ENCODE peak calls at places on chromosomes 5 and 9, in four cellular contexts. Y is H1, Q is HepG2, B is A549. R is an unnamed sample.

GRCh38 chr9:129898205-129898604 is 62.9 kb downstream of the USP20 start:
- DNase-seq in Y (no peak), Q (no peak), B (peak), R (peak)

GRCh38 chr9:2043243-2043642 is 28.1 kb downstream of the SMARCA2 start:
- DNase-seq in Y (no peak), Q (no peak), B (no peak), R (no peak)

GRCh38 chr5:124702442-124703024 is 43.9 kb downstream of the ZNF608 start:
- DNase-seq in Y (no peak), Q (no peak), B (no peak), R (no peak)

GRCh38 chr9:137252555-137253506 is 1.7 kb downstream of the STPG3 start:
- DNase-seq in Y (no peak), Q (no peak), B (no peak), R (peak)

GRCh38 chr5:131260895-131261294 is 3.0 kb upstream of the CDC42SE2 start:
- DNase-seq in Y (no peak), Q (no peak), B (no peak), R (no peak)

GRCh38 chr5:67032921-67033664 is 163.5 kb downstream of the CD180 start:
- DNase-seq in Y (no peak), Q (no peak), B (no peak), R (no peak)

GRCh38 chr9:93697352-93698139 is 121.2 kb downstream of the PHF2 start:
- DNase-seq in Y (no peak), Q (no peak), B (no peak), R (no peak)

GRCh38 chr9:124513374-124513994 is 6.3 kb upstream of the NR5A1 start:
- DNase-seq in Y (peak), Q (no peak), B (no peak), R (peak)

GRCh38 chr9:126722252-126722921 is 82.5 kb upstream of the ZBTB43 start:
- DNase-seq in Y (peak), Q (no peak), B (peak), R (peak)

GRCh38 chr5:178786859-178787499 is 56.5 kb upstream of the ZNF354A start:
- DNase-seq in Y (no peak), Q (peak), B (peak), R (peak)

GRCh38 chr5:135034186-135034962 is at the start of gene PITX1:
- DNase-seq in Y (peak), Q (peak), B (peak), R (peak)

GRCh38 chr5:8943301-8943700 is 602.6 kb downstream of the SEMA5A start:
- DNase-seq in Y (no peak), Q (no peak), B (no peak), R (no peak)

GRCh38 chr5:64859881-64860280 is 91.2 kb downstream of the CWC27 start:
- DNase-seq in Y (no peak), Q (no peak), B (no peak), R (no peak)

GRCh38 chr5:150514708-150515211 is 6.8 kb downstream of the NDST1 start:
- DNase-seq in Y (no peak), Q (peak), B (peak), R (no peak)

GRCh38 chr5:21152611-21153010 is 1164.6 kb upstream of the CDH18 start:
- DNase-seq in Y (no peak), Q (no peak), B (peak), R (no peak)

GRCh38 chr9:25353783-25354182 is 324.5 kb downstream of the TUSC1 start:
- DNase-seq in Y (no peak), Q (no peak), B (no peak), R (no peak)

GRCh38 chr5:143200781-143201398 is 202.6 kb downstream of the NR3C1 start:
- DNase-seq in Y (no peak), Q (no peak), B (peak), R (peak)

GRCh38 chr5:1490360-1490759 is 33.4 kb downstream of the LPCAT1 start:
- DNase-seq in Y (no peak), Q (no peak), B (no peak), R (no peak)

GRCh38 chr5:148482697-148483462 is 99.1 kb downstream of the FBXO38 start:
- DNase-seq in Y (peak), Q (peak), B (peak), R (peak)

GRCh38 chr5:61563401-61563800 is 231.3 kb downstream of the ZSWIM6 start:
- DNase-seq in Y (no peak), Q (no peak), B (peak), R (no peak)

GRCh38 chr9:88991066-88992030 is at the start of gene S1PR3:
- DNase-seq in Y (peak), Q (no peak), B (peak), R (peak)

GRCh38 chr9:74006935-74007334 is 490.2 kb upstream of the RORB start:
- DNase-seq in Y (no peak), Q (no peak), B (no peak), R (no peak)

GRCh38 chr5:143350790-143351603 is 52.5 kb downstream of the NR3C1 start:
- DNase-seq in Y (no peak), Q (no peak), B (peak), R (no peak)

GRCh38 chr5:135986891-135987401 is 32.2 kb upstream of the LECT2 start:
- DNase-seq in Y (no peak), Q (no peak), B (no peak), R (no peak)

GRCh38 chr9:70534058-70534457 is 119.6 kb upstream of the KLF9 start:
- DNase-seq in Y (no peak), Q (no peak), B (no peak), R (no peak)

GRCh38 chr5:35853652-35854051 is 3.0 kb upstream of the IL7R start:
- DNase-seq in Y (no peak), Q (no peak), B (no peak), R (no peak)

GRCh38 chr5:75736273-75736672 is 19.0 kb upstream of the POC5 start:
- DNase-seq in Y (no peak), Q (no peak), B (no peak), R (no peak)

GRCh38 chr5:14108170-14108996 is 34.8 kb upstream of the TRIO start:
- DNase-seq in Y (peak), Q (peak), B (peak), R (peak)

GRCh38 chr9:88303785-88304495 is 84.3 kb upstream of the SPIN1 start:
- DNase-seq in Y (no peak), Q (no peak), B (no peak), R (no peak)

GRCh38 chr9:129697111-129697955 is 31.9 kb downstream of the PRRX2 start:
- DNase-seq in Y (peak), Q (no peak), B (peak), R (peak)

GRCh38 chr9:131402073-131402472 is 8.2 kb downstream of the PRRC2B start:
- DNase-seq in Y (no peak), Q (no peak), B (peak), R (no peak)

DNA sequence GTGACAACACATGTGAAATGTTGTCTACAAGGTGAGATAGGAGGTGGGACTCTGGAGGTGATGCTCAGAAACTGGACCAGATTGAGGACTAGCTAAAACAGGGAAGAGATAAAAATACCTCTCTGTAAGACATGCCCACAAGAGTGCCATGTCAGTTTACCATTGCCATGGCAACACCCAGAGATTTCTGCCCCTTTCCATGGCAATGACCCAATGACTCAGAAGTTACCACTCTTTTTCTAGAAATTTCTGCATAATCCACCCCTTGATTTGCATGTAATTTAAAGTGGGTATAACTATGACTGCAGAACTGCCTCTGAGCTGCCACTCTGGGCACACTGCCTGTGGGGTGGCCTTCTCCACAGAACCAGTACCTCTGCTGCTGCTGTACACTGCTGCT is 28.1 kb upstream of the CEMIP2 start:
- DNase-seq in Y (no peak), Q (no peak), B (peak), R (no peak)
- TF ChIP-seq PHF8 in Y (no peak), Q (no peak), B (no peak), R (no peak)

DNA sequence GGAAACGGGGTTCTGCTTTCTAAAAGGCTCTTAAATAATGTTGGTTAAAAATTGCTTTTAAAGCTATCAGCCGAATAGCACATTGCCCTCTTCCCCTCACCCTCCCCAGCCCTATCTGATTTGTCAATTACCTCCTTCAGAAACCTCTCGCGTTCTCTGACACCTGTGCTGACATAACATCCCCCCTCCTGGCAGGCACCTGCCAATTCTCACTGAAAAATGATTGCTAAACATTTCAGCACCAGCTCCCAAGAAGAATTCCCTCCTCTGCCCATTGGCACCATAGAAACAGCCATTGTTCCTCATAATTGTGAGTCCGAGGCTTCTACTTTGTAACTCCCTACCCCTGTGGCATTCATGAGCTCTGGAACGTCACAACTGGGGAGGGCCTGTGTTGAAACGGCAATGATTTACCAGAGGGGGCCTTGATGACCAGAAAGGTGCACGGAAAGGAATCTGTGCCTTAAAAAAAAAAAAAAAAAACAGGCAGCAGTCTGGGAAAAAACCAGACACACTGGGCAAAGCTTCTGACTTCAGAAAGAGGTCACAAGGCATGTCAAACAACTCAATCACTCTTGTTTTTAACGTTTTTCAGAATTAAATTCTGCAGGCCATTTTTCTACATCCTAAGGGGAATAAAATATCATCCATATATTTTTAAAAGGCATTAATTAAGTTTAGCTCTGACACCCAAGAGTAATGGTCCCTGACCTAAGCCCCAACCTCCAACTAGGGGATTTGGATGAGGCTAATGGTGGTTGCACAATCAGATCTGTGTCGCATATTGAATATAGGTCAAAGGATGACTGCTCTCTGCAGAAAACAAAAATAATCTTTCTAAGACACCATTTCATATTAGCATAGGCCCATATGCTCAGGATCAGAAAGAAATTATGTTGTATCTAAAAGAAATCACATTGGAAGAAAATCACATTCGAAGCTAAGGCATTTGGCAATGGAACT is 20.5 kb downstream of the CDH6 start:
- DNase-seq in Y (no peak), Q (no peak), B (no peak), R (no peak)
- TF ChIP-seq USF2 in Y (no peak), Q (no peak), B (no peak), R (no peak)

DNA sequence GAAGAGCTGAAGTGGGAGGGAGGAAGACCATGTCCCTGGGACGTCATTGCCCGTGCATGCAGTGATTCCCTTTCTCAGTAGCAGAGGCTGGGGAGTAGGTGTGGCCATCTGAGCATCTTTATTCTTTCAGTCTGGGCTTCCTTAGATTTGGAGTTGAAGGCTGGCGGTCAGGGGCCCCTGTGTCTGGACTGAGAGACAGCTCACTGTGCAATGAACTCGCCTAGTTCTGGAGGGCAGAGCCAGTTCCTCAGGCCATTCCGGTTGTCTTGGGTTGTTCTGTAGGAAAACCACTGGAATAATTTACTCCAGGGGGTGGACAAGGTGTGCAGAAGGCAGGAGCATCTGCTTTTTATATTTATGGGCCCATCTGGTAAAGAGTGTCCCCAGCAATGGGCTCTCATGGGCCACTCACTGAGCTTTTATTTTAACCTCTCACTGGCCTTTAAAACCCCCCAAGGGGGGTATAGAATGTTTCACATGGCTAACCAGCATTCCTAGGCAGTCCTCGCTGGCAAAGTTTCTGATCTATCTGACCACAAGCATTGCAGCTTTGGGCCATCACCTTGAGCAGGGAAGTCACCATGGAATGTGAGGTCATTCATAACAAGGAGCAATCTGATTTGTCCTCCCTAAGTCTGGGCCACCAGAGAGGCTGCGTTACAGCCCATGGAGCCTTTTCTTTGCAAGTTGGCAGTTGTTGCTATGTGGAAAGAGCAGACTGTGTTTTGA is 9.2 kb downstream of the STC2 start:
- DNase-seq in Y (no peak), Q (no peak), B (no peak), R (no peak)
- TF ChIP-seq PHF8 in Y (no peak), Q (no peak), B (no peak), R (no peak)

GRCh38 chr9:97853844-97854695 is 1.0 kb downstream of the FOXE1 start:
- DNase-seq in Y (peak), Q (no peak), B (peak), R (no peak)
- TF ChIP-seq USF2 in Y (no peak), Q (no peak), B (no peak), R (no peak)

DNA sequence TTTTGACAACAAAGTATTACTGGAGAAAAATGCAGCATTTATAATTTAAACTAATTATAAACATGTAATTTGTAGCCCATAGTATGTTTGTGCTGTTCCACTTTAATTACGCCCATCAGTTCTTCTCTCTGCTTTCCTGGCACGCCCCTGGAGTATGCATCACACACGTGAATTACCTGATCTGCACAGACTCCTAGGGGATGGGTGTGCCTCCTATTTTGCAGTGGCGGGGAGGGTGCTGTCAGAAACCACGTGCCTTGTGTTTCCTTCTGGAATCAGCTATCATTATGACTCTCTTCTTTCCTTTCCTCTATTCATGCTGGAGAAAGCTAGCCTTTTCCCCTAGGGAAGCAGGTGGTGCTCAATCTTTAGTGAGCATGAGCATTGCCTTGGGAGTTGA is 43.3 kb downstream of the RPS23 start:
- DNase-seq in Y (no peak), Q (no peak), B (no peak), R (no peak)
- TF ChIP-seq PHF8 in Y (no peak), Q (no peak), B (no peak), R (no peak)

GRCh38 chr5:71743135-71743534 is 24.1 kb downstream of the CARTPT start:
- DNase-seq in Y (no peak), Q (no peak), B (no peak), R (no peak)

GRCh38 chr5:71748360-71748759 is 29.3 kb downstream of the CARTPT start:
- DNase-seq in Y (no peak), Q (no peak), B (no peak), R (no peak)

GRCh38 chr5:71740015-71740753 is 21.1 kb downstream of the CARTPT start:
- DNase-seq in Y (no peak), Q (no peak), B (no peak), R (no peak)

GRCh38 chr5:71747182-71747581 is 28.1 kb downstream of the CARTPT start:
- DNase-seq in Y (no peak), Q (no peak), B (no peak), R (no peak)

GRCh38 chr5:71744009-71744792 is 25.1 kb downstream of the CARTPT start:
- DNase-seq in Y (no peak), Q (no peak), B (no peak), R (no peak)
- TF ChIP-seq USF2 in Y (no peak), Q (no peak), B (no peak), R (no peak)

GRCh38 chr5:37807902-37808301 is 31.9 kb downstream of the GDNF start:
- DNase-seq in Y (no peak), Q (no peak), B (no peak), R (no peak)
- TF ChIP-seq PHF8 in Y (no peak), Q (no peak), B (no peak), R (no peak)